ENCODE peak calls at places on chromosomes 3 and 15, in eight cellular contexts. One of them, this sample, is unnamed. For H3K36me3, the result is how much of the 10 kb centered on the place peaks cover.

GRCh38 chr3:45198264-45199260 is 27.5 kb downstream of the TMEM158 start:
- DNase-seq in esophagus squamous epithelium: no peak
- DNase-seq in CD8-positive, alpha-beta T cell: no peak
- DNase-seq in HCT116: no peak
- DNase-seq in PC-3: no peak
- DNase-seq in cardiac muscle cell: peak
- DNase-seq in effector memory CD4-positive, alpha-beta T cell: no peak
- DNase-seq in OCI-LY7: no peak
- DNase-seq in this sample: no peak

GRCh38 chr3:147411235-147411607 is 2.1 kb downstream of the ZIC1 start:
- DNase-seq in esophagus squamous epithelium: no peak
- DNase-seq in CD8-positive, alpha-beta T cell: no peak
- DNase-seq in cardiac muscle cell: peak
- DNase-seq in PC-3: no peak
- DNase-seq in OCI-LY7: no peak
- DNase-seq in effector memory CD4-positive, alpha-beta T cell: no peak
- DNase-seq in HCT116: no peak
- DNase-seq in this sample: no peak

GRCh38 chr3:23600178-23600577 is 205.6 kb upstream of the UBE2E1 start:
- DNase-seq in effector memory CD4-positive, alpha-beta T cell: no peak
- DNase-seq in OCI-LY7: no peak
- DNase-seq in esophagus squamous epithelium: no peak
- DNase-seq in HCT116: no peak
- DNase-seq in CD8-positive, alpha-beta T cell: no peak
- DNase-seq in cardiac muscle cell: peak
- DNase-seq in PC-3: peak
- DNase-seq in this sample: no peak

GRCh38 chr3:100401674-100402036 is 316 bp downstream of the LNP1 start:
- DNase-seq in esophagus squamous epithelium: no peak
- DNase-seq in HCT116: no peak
- DNase-seq in PC-3: peak
- DNase-seq in cardiac muscle cell: peak
- DNase-seq in CD8-positive, alpha-beta T cell: peak
- DNase-seq in OCI-LY7: peak
- DNase-seq in effector memory CD4-positive, alpha-beta T cell: peak
- DNase-seq in this sample: peak

GRCh38 chr15:60228619-60229018 is 169.2 kb downstream of the ANXA2 start:
- DNase-seq in CD8-positive, alpha-beta T cell: no peak
- DNase-seq in effector memory CD4-positive, alpha-beta T cell: no peak
- DNase-seq in OCI-LY7: no peak
- DNase-seq in HCT116: no peak
- DNase-seq in PC-3: no peak
- DNase-seq in esophagus squamous epithelium: no peak
- DNase-seq in cardiac muscle cell: no peak
- DNase-seq in this sample: no peak

GRCh38 chr3:73485877-73486311 is 138.8 kb downstream of the PDZRN3 start:
- DNase-seq in cardiac muscle cell: no peak
- DNase-seq in CD8-positive, alpha-beta T cell: no peak
- DNase-seq in PC-3: no peak
- DNase-seq in effector memory CD4-positive, alpha-beta T cell: no peak
- DNase-seq in esophagus squamous epithelium: no peak
- DNase-seq in OCI-LY7: no peak
- DNase-seq in HCT116: no peak
- DNase-seq in this sample: peak

GRCh38 chr3:33146791-33147445 is 33.1 kb downstream of the CRTAP start:
- DNase-seq in cardiac muscle cell: peak
- DNase-seq in CD8-positive, alpha-beta T cell: no peak
- DNase-seq in PC-3: peak
- DNase-seq in effector memory CD4-positive, alpha-beta T cell: no peak
- DNase-seq in HCT116: no peak
- DNase-seq in esophagus squamous epithelium: no peak
- DNase-seq in OCI-LY7: no peak
- DNase-seq in this sample: no peak

GRCh38 chr15:74823324-74823723 is 3.1 kb upstream of the CPLX3 start:
- DNase-seq in cardiac muscle cell: no peak
- DNase-seq in effector memory CD4-positive, alpha-beta T cell: no peak
- DNase-seq in PC-3: peak
- DNase-seq in OCI-LY7: no peak
- DNase-seq in HCT116: no peak
- DNase-seq in esophagus squamous epithelium: no peak
- DNase-seq in CD8-positive, alpha-beta T cell: no peak
- DNase-seq in this sample: no peak

GRCh38 chr15:70299931-70300858 is 202.5 kb upstream of the TLE3 start:
- DNase-seq in effector memory CD4-positive, alpha-beta T cell: peak
- DNase-seq in esophagus squamous epithelium: no peak
- DNase-seq in PC-3: no peak
- DNase-seq in CD8-positive, alpha-beta T cell: peak
- DNase-seq in OCI-LY7: peak
- DNase-seq in cardiac muscle cell: no peak
- DNase-seq in HCT116: no peak
- DNase-seq in this sample: no peak

GRCh38 chr3:108090066-108090700 is 648 bp downstream of the CD47 start:
- DNase-seq in HCT116: no peak
- DNase-seq in OCI-LY7: peak
- DNase-seq in PC-3: peak
- DNase-seq in CD8-positive, alpha-beta T cell: peak
- DNase-seq in cardiac muscle cell: peak
- DNase-seq in effector memory CD4-positive, alpha-beta T cell: peak
- DNase-seq in esophagus squamous epithelium: no peak
- DNase-seq in this sample: peak

GRCh38 chr3:11825271-11825670 is 21.4 kb downstream of the TAMM41 start:
- DNase-seq in PC-3: no peak
- DNase-seq in CD8-positive, alpha-beta T cell: no peak
- DNase-seq in effector memory CD4-positive, alpha-beta T cell: no peak
- DNase-seq in OCI-LY7: no peak
- DNase-seq in cardiac muscle cell: no peak
- DNase-seq in HCT116: no peak
- DNase-seq in esophagus squamous epithelium: no peak
- DNase-seq in this sample: no peak

GRCh38 chr15:66053991-66054390 is 184.7 kb downstream of the RAB11A start:
- DNase-seq in HCT116: no peak
- DNase-seq in effector memory CD4-positive, alpha-beta T cell: no peak
- DNase-seq in cardiac muscle cell: no peak
- DNase-seq in OCI-LY7: no peak
- DNase-seq in CD8-positive, alpha-beta T cell: no peak
- DNase-seq in esophagus squamous epithelium: no peak
- DNase-seq in PC-3: no peak
- DNase-seq in this sample: no peak

GRCh38 chr15:31758126-31758525 is 272.2 kb upstream of the CHRNA7 start:
- DNase-seq in cardiac muscle cell: peak
- DNase-seq in OCI-LY7: peak
- DNase-seq in HCT116: peak
- DNase-seq in CD8-positive, alpha-beta T cell: no peak
- DNase-seq in PC-3: peak
- DNase-seq in effector memory CD4-positive, alpha-beta T cell: no peak
- DNase-seq in esophagus squamous epithelium: no peak
- DNase-seq in this sample: no peak

GRCh38 chr3:119293761-119294401 is at the start of gene ARHGAP31:
- DNase-seq in HCT116: no peak
- DNase-seq in PC-3: peak
- DNase-seq in OCI-LY7: peak
- DNase-seq in effector memory CD4-positive, alpha-beta T cell: peak
- DNase-seq in cardiac muscle cell: peak
- DNase-seq in CD8-positive, alpha-beta T cell: peak
- DNase-seq in esophagus squamous epithelium: peak
- DNase-seq in this sample: peak

GRCh38 chr3:134511500-134511899 is 25.6 kb downstream of the CEP63 start:
- DNase-seq in OCI-LY7: no peak
- DNase-seq in PC-3: no peak
- DNase-seq in HCT116: no peak
- DNase-seq in CD8-positive, alpha-beta T cell: no peak
- DNase-seq in effector memory CD4-positive, alpha-beta T cell: no peak
- DNase-seq in cardiac muscle cell: no peak
- DNase-seq in esophagus squamous epithelium: no peak
- DNase-seq in this sample: no peak

GRCh38 chr15:91290553-91290952 is 190.5 kb downstream of the SV2B start:
- DNase-seq in OCI-LY7: no peak
- DNase-seq in HCT116: no peak
- DNase-seq in effector memory CD4-positive, alpha-beta T cell: no peak
- DNase-seq in CD8-positive, alpha-beta T cell: no peak
- DNase-seq in esophagus squamous epithelium: no peak
- DNase-seq in PC-3: no peak
- DNase-seq in cardiac muscle cell: no peak
- DNase-seq in this sample: no peak
- H3K36me3 ChIP-seq in OCI-LY7: under half
- H3K36me3 ChIP-seq in HCT116: under half
- H3K36me3 ChIP-seq in effector memory CD4-positive, alpha-beta T cell: under half
- H3K36me3 ChIP-seq in CD8-positive, alpha-beta T cell: under half
- H3K36me3 ChIP-seq in esophagus squamous epithelium: under half
- H3K36me3 ChIP-seq in PC-3: under half
- H3K36me3 ChIP-seq in cardiac muscle cell: under half
- H3K36me3 ChIP-seq in this sample: under half

GRCh38 chr3:129547241-129547640 is 4.3 kb downstream of the H1-8 start:
- DNase-seq in effector memory CD4-positive, alpha-beta T cell: no peak
- DNase-seq in HCT116: no peak
- DNase-seq in CD8-positive, alpha-beta T cell: no peak
- DNase-seq in PC-3: no peak
- DNase-seq in OCI-LY7: no peak
- DNase-seq in cardiac muscle cell: no peak
- DNase-seq in esophagus squamous epithelium: no peak
- DNase-seq in this sample: no peak

GRCh38 chr3:129549805-129550204 is 6.8 kb downstream of the H1-8 start:
- DNase-seq in PC-3: no peak
- DNase-seq in cardiac muscle cell: no peak
- DNase-seq in effector memory CD4-positive, alpha-beta T cell: no peak
- DNase-seq in HCT116: no peak
- DNase-seq in CD8-positive, alpha-beta T cell: no peak
- DNase-seq in esophagus squamous epithelium: no peak
- DNase-seq in OCI-LY7: no peak
- DNase-seq in this sample: no peak

GRCh38 chr3:129549006-129549800 is 6.2 kb downstream of the H1-8 start:
- DNase-seq in PC-3: peak
- DNase-seq in esophagus squamous epithelium: no peak
- DNase-seq in cardiac muscle cell: no peak
- DNase-seq in CD8-positive, alpha-beta T cell: no peak
- DNase-seq in HCT116: no peak
- DNase-seq in OCI-LY7: no peak
- DNase-seq in effector memory CD4-positive, alpha-beta T cell: no peak
- DNase-seq in this sample: no peak

GRCh38 chr3:129552287-129553050 is 9.5 kb downstream of the H1-8 start:
- DNase-seq in esophagus squamous epithelium: no peak
- DNase-seq in effector memory CD4-positive, alpha-beta T cell: no peak
- DNase-seq in CD8-positive, alpha-beta T cell: no peak
- DNase-seq in PC-3: no peak
- DNase-seq in HCT116: no peak
- DNase-seq in cardiac muscle cell: no peak
- DNase-seq in OCI-LY7: no peak
- DNase-seq in this sample: no peak

DNA sequence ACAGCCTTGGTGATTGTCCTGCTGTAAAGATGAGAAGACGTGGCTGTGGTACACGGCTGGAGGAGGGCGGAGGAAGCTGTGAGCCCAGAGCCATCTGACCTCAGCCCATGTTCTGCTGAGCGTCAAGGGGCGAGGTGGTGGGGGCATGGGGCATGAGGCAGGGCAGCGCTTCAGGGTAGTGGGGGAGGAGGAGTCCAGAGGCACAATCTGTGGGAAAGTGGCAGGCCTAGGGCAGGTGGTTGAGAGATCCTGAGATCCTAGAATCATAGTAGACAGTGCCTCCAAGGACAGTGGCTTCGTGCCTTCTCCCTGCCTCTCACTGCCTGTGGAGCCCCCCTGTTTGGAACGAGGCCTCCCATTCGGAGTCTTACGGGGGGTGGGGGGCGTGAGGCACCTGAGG is 5.6 kb downstream of the H1-8 start:
- DNase-seq in esophagus squamous epithelium: no peak
- DNase-seq in OCI-LY7: no peak
- DNase-seq in effector memory CD4-positive, alpha-beta T cell: no peak
- DNase-seq in cardiac muscle cell: no peak
- DNase-seq in PC-3: no peak
- DNase-seq in HCT116: no peak
- DNase-seq in CD8-positive, alpha-beta T cell: no peak
- DNase-seq in this sample: no peak
- H3K27ac ChIP-seq in esophagus squamous epithelium: no peak
- H3K27ac ChIP-seq in OCI-LY7: no peak
- H3K27ac ChIP-seq in effector memory CD4-positive, alpha-beta T cell: no peak
- H3K27ac ChIP-seq in cardiac muscle cell: no peak
- H3K27ac ChIP-seq in PC-3: no peak
- H3K27ac ChIP-seq in HCT116: no peak
- H3K27ac ChIP-seq in CD8-positive, alpha-beta T cell: no peak
- H3K27ac ChIP-seq in this sample: no peak

DNA sequence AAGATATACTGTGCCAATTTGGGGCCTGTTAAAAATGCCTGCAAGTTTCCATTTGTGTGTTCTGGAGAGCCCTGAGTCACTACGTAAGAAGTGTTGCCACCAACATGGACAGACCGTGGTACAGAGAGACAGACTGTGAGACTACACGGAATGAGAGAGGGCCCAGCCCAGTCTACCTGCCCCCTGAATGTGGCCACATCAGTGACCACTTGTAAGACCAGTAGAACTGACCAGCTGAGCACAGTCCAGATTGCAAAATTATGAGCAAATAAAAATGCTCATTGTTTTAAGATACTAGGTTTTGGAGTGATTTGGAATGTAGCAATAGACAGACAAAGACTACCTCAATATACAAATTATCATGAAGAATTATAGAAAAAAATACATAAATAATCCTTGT is 42.0 kb downstream of the ATR start:
- DNase-seq in cardiac muscle cell: no peak
- DNase-seq in OCI-LY7: no peak
- DNase-seq in HCT116: no peak
- DNase-seq in effector memory CD4-positive, alpha-beta T cell: no peak
- DNase-seq in PC-3: no peak
- DNase-seq in esophagus squamous epithelium: no peak
- DNase-seq in CD8-positive, alpha-beta T cell: no peak
- DNase-seq in this sample: no peak
- H3K36me3 ChIP-seq in cardiac muscle cell: under half
- H3K36me3 ChIP-seq in OCI-LY7: half or more
- H3K36me3 ChIP-seq in HCT116: under half
- H3K36me3 ChIP-seq in effector memory CD4-positive, alpha-beta T cell: under half
- H3K36me3 ChIP-seq in PC-3: under half
- H3K36me3 ChIP-seq in esophagus squamous epithelium: half or more
- H3K36me3 ChIP-seq in CD8-positive, alpha-beta T cell: under half
- H3K36me3 ChIP-seq in this sample: under half

DNA sequence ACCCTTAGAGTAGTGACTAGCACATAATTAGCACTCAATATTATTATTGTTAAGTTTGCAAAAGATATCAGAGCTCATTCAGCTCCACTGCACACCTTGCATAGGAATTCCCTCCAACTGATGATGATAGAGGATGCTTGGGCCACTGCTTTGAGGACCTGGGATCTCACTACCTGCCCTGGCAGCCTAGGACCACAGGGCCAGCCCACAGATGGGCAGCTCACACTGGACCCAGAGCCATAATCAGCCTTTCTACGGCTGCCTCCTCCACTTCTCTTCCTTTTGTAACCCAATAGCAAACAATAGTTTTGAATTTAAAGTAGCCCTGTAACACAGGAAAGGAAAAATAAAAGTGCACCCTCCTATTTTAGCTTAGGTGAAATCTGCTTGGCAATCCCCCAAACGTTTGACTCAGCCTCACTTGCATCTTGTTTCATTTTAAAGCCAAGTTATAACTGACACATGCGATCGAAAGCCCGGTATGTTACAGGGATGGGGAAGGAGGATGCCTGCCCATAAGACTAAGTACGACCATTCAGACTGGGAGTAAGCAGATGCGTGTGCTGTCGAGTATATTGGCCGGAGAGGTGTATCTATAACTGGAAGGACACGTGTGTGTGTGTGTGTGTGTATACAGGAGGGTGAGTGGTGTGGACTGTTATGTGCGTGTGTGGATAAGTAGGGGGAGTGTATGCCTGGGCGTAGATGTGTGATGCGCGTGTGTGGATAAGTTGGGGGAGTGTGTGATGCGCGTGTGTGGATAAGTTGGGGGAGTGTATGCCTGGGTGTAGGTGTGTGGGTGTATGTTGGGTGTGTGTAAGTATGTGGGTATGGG is 65.9 kb downstream of the CPN2 start:
- DNase-seq in CD8-positive, alpha-beta T cell: no peak
- DNase-seq in PC-3: peak
- DNase-seq in HCT116: no peak
- DNase-seq in esophagus squamous epithelium: no peak
- DNase-seq in effector memory CD4-positive, alpha-beta T cell: no peak
- DNase-seq in OCI-LY7: no peak
- DNase-seq in cardiac muscle cell: peak
- DNase-seq in this sample: no peak
- H3K27ac ChIP-seq in CD8-positive, alpha-beta T cell: no peak
- H3K27ac ChIP-seq in PC-3: no peak
- H3K27ac ChIP-seq in HCT116: no peak
- H3K27ac ChIP-seq in esophagus squamous epithelium: no peak
- H3K27ac ChIP-seq in effector memory CD4-positive, alpha-beta T cell: no peak
- H3K27ac ChIP-seq in OCI-LY7: no peak
- H3K27ac ChIP-seq in cardiac muscle cell: no peak
- H3K27ac ChIP-seq in this sample: no peak

This sample was measured in WERI-Rb-1.